ENCODE peak calls at places on chromosome 18, in ten cellular contexts. R, H, L, I, E, M, B, K, G and P are unnamed samples.

GRCh38 chr18:9380101-9380500 is 45.5 kb downstream of the TWSG1 start:
- DNase-seq in R (no peak), H (no peak), L (no peak), I (peak; percentile 48), E (no peak), M (no peak), B (no peak), K (no peak), G (no peak), P (no peak)

GRCh38 chr18:51030537-51031258 is 685 bp downstream of the SMAD4 start:
- DNase-seq in R (peak; percentile 86), H (peak; percentile 74), L (no peak), I (peak; percentile 26), E (peak; percentile 85), M (peak; percentile 80), B (no peak), K (peak; percentile 31), G (peak; percentile 41), P (peak; percentile 18)

GRCh38 chr18:8011906-8012305 is 444.8 kb downstream of the PTPRM start:
- DNase-seq in R (no peak), H (no peak), L (no peak), I (no peak), E (no peak), M (no peak), B (no peak), K (no peak), G (no peak), P (no peak)

GRCh38 chr18:12372406-12372805 is 4.6 kb downstream of the AFG3L2 start:
- DNase-seq in R (no peak), H (no peak), L (no peak), I (no peak), E (no peak), M (no peak), B (no peak), K (no peak), G (no peak), P (no peak)

GRCh38 chr18:13353424-13353823 is 134.9 kb downstream of the LDLRAD4 start:
- DNase-seq in R (no peak), H (no peak), L (no peak), I (no peak), E (no peak), M (no peak), B (no peak), K (no peak), G (no peak), P (no peak)

GRCh38 chr18:14976736-14977430 is 228.9 kb downstream of the ANKRD30B start:
- DNase-seq in R (no peak), H (no peak), L (no peak), I (no peak), E (no peak), M (no peak), B (no peak), K (no peak), G (no peak), P (no peak)

GRCh38 chr18:78884502-78884901 is 95.1 kb upstream of the SALL3 start:
- DNase-seq in R (no peak), H (no peak), L (no peak), I (no peak), E (no peak), M (no peak), B (no peak), K (no peak), G (no peak), P (no peak)

GRCh38 chr18:10047237-10047636 is 133.4 kb downstream of the VAPA start:
- DNase-seq in R (no peak), H (no peak), L (no peak), I (peak; percentile 95), E (no peak), M (no peak), B (no peak), K (no peak), G (no peak), P (no peak)

GRCh38 chr18:24043403-24043802 is 28.8 kb downstream of the TTC39C start:
- DNase-seq in R (no peak), H (no peak), L (no peak), I (no peak), E (no peak), M (no peak), B (no peak), K (no peak), G (no peak), P (no peak)

GRCh38 chr18:75421656-75422055 is 5.8 kb downstream of the SMIM21 start:
- DNase-seq in R (no peak), H (no peak), L (no peak), I (peak; percentile 57), E (no peak), M (no peak), B (no peak), K (no peak), G (no peak), P (no peak)

GRCh38 chr18:73793386-73793785 is 354.2 kb downstream of the FBXO15 start:
- DNase-seq in R (no peak), H (no peak), L (no peak), I (peak; percentile 75), E (no peak), M (no peak), B (no peak), K (no peak), G (no peak), P (no peak)

GRCh38 chr18:27824841-27825720 is 351.8 kb downstream of the CDH2 start:
- DNase-seq in R (no peak), H (no peak), L (no peak), I (no peak), E (no peak), M (no peak), B (no peak), K (no peak), G (no peak), P (no peak)
- H3K27ac ChIP-seq in R (no peak overlapping the region), H (no peak overlapping the region), L (no peak overlapping the region), I (no peak overlapping the region), E (no peak overlapping the region), M (no peak overlapping the region), B (no peak overlapping the region), K (no peak overlapping the region), G (no peak overlapping the region), P (no peak overlapping the region)

GRCh38 chr18:46915800-46916550 is 1.3 kb downstream of the PIAS2 start:
- DNase-seq in R (no peak), H (no peak), L (no peak), I (peak; percentile 4), E (no peak), M (no peak), B (no peak), K (no peak), G (no peak), P (no peak)

GRCh38 chr18:46920067-46920466 is 2.7 kb downstream of the KATNAL2 start:
- DNase-seq in R (no peak), H (no peak), L (no peak), I (no peak), E (no peak), M (no peak), B (no peak), K (no peak), G (no peak), P (no peak)

GRCh38 chr18:46916551-46917107 is 678 bp downstream of the PIAS2 start:
- DNase-seq in R (no peak), H (peak; percentile 14), L (no peak), I (peak; percentile 36), E (no peak), M (no peak), B (no peak), K (no peak), G (peak; percentile 17), P (no peak)

GRCh38 chr18:46917808-46918600 is 602 bp downstream of the KATNAL2 start:
- DNase-seq in R (no peak), H (peak; percentile 19), L (peak; percentile 47), I (peak; percentile 37), E (no peak), M (peak; percentile 28), B (no peak), K (no peak), G (no peak), P (no peak)

DNA sequence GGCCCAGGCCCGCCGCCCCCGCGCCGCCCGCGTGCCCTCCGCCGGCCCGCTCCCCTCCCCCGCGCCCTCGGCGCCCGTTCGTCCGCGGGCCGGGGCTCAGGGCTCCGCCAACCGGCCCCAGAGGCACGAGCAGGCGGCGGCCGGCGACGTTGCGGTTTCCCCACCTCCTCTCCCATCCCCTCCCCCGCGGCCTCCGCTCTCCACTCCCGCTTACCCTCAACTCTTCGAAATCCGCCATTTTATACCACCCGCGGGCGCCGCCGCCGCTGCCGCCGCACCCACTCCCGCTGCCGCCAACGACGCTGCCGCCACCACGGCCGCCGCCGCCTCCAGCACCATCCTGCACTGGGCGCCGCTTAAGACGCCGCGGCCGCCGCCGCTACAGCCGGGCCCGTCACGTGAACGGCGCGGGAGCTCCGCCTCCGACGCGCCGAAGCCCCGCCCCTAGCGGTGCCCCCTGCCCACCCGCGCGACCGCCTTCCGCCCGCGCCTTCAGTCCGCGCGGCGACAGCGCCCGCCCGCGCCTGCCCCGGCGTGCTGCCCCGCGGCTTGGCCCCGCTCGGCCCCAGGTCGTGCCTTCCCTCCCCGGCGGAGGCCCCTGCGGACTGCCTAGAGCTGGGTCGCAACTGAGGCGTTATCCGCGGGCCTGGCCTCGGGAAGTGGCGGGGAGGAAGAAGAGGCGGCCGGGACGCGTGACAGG is at the start of the genes KATNAL2 and PIAS2:
- DNase-seq in R (peak; percentile 87), H (peak; percentile 80), L (peak; percentile 21), I (peak; percentile 58), E (peak; percentile 87), M (peak; percentile 79), B (no peak), K (peak; percentile 29), G (peak; percentile 24), P (no peak)
- TF ChIP-seq POLR2A in R (peak; percentile 93), H (peak; percentile 70), L (peak; percentile 85), I (peak; percentile 79), E (peak; percentile 32), M (peak; percentile 91), B (peak; percentile 97), K (peak; percentile 78), G (peak; percentile 47), P (peak; percentile 34)

DNA sequence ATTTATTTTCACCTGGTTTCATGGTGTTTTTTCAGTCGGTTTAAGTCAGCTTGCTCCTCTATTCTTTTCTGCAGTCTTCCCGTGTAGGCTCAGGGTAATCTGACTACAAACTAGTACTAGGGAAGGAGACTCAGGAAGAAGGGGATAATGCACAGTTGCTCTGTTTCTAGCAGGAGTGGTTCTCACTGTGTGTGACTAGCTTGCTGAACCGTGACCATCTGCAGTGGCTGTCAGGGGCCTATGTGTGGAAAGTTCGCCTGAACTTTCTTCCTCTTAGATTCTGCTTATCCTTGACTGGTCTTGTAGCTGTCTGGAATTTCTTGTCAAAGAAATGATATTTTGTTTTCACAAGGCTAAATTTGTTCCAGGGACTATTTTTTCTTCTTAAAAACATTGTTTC is 46.3 kb upstream of the AQP4 start:
- DNase-seq in R (no peak), H (no peak), L (no peak), I (no peak), E (no peak), M (no peak), B (no peak), K (no peak), G (no peak), P (no peak)
- H3K27ac ChIP-seq in R (no peak overlapping the region), H (no peak overlapping the region), L (no peak overlapping the region), I (no peak overlapping the region), E (no peak overlapping the region), M (no peak overlapping the region), B (no peak overlapping the region), K (no peak overlapping the region), G (no peak overlapping the region), P (no peak overlapping the region)

DNA sequence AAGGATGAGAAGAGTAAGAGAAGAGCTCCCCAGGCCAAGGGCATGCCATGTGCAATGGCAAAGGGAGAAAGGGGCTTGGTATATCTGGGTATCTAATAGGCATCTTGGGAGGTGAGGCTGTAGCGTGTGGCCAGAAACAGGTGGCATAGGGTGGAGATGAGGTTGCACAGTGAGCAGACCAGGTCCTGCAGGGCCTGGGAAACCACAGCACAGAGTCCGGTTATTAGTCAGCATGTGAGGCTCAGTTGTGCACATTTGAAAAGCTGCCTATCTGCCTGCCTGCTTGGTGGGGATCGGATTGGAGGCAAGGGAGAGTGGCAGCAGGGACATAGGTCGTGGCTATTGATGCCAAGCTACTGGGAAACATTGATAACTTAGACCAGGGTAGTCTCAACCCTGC is 190.6 kb downstream of the TPGS2 start:
- DNase-seq in R (no peak), H (no peak), L (no peak), I (no peak), E (no peak), M (no peak), B (peak; percentile 92), K (no peak), G (no peak), P (no peak)
- TF ChIP-seq POLR2A in R (no peak), H (no peak), L (no peak), I (no peak), E (no peak), M (no peak), B (no peak), K (no peak), G (no peak), P (no peak)